ENCODE peak calls at places on chromosome 3, in four cellular contexts. K, U, Q and E are unnamed samples.

GRCh38 chr3:136266468-136266867 is 16.3 kb downstream of the PCCB start:
- DNase-seq in K (no peak), U (no peak), Q (peak; percentile 48), E (peak; percentile 90)

GRCh38 chr3:170044795-170045244 is 7.0 kb downstream of the GPR160 start:
- DNase-seq in K (no peak), U (no peak), Q (no peak), E (no peak)

GRCh38 chr3:54967586-54968244 is 39.9 kb upstream of the LRTM1 start:
- DNase-seq in K (no peak), U (no peak), Q (no peak), E (peak; percentile 64)

GRCh38 chr3:18211116-18211515 is 214.0 kb downstream of the SATB1 start:
- DNase-seq in K (no peak), U (no peak), Q (no peak), E (no peak)

GRCh38 chr3:4043867-4044575 is 244.8 kb downstream of the LRRN1 start:
- DNase-seq in K (no peak), U (no peak), Q (no peak), E (peak; percentile 42)

GRCh38 chr3:152374260-152374990 is 105.7 kb downstream of the MBNL1 start:
- DNase-seq in K (no peak), U (no peak), Q (no peak), E (no peak)

GRCh38 chr3:104273046-104273649 is 1093.6 kb upstream of the ALCAM start:
- DNase-seq in K (no peak), U (no peak), Q (peak; percentile 17), E (peak; percentile 44)

GRCh38 chr3:147655236-147655635 is 246.1 kb downstream of the ZIC1 start:
- DNase-seq in K (no peak), U (no peak), Q (peak; percentile 9), E (no peak)

GRCh38 chr3:14285526-14285925 is 106.9 kb downstream of the LSM3 start:
- DNase-seq in K (no peak), U (no peak), Q (no peak), E (no peak)

GRCh38 chr3:189490337-189490736 is 140.9 kb upstream of the TP63 start:
- DNase-seq in K (no peak), U (no peak), Q (peak; percentile 37), E (peak; percentile 68)

GRCh38 chr3:136171097-136171542 is 25.0 kb downstream of the MSL2 start:
- DNase-seq in K (no peak), U (no peak), Q (peak; percentile 82), E (peak; percentile 88)

GRCh38 chr3:97686258-97686657 is 78.3 kb upstream of the ARL6 start:
- DNase-seq in K (no peak), U (no peak), Q (no peak), E (no peak)

GRCh38 chr3:49171775-49172500 is 540 bp downstream of the KLHDC8B start:
- DNase-seq in K (no peak), U (no peak), Q (no peak), E (no peak)

GRCh38 chr3:150443331-150443741 is 35.2 kb downstream of the TSC22D2 start:
- DNase-seq in K (no peak), U (no peak), Q (peak; percentile 32), E (peak; percentile 27)

GRCh38 chr3:50381315-50381714 is 22.0 kb upstream of the TMEM115 start:
- DNase-seq in K (no peak), U (no peak), Q (no peak), E (peak; percentile 52)

GRCh38 chr3:105394177-105394576 is 27.5 kb downstream of the ALCAM start:
- DNase-seq in K (no peak), U (no peak), Q (no peak), E (peak; percentile 93)

GRCh38 chr3:5002174-5002870 is 23.1 kb downstream of the BHLHE40 start:
- DNase-seq in K (no peak), U (no peak), Q (no peak), E (peak; percentile 41)

GRCh38 chr3:121514496-121514895 is 31.3 kb downstream of the POLQ start:
- DNase-seq in K (no peak), U (no peak), Q (no peak), E (no peak)

GRCh38 chr3:46898321-46899150 is 21.0 kb downstream of the PTH1R start:
- DNase-seq in K (peak; percentile 15), U (no peak), Q (no peak), E (no peak)

GRCh38 chr3:40317061-40317676 is 7.7 kb downstream of the EIF1B start:
- DNase-seq in K (no peak), U (no peak), Q (peak; percentile 29), E (peak; percentile 62)

GRCh38 chr3:71581981-71582611 is 1.4 kb downstream of the FOXP1 start:
- DNase-seq in K (peak; percentile 62), U (peak; percentile 22), Q (peak; percentile 45), E (no peak)

GRCh38 chr3:42081814-42082473 is 9.2 kb upstream of the TRAK1 start:
- DNase-seq in K (no peak), U (no peak), Q (no peak), E (no peak)

GRCh38 chr3:189316296-189317019 is 144.7 kb downstream of the TPRG1 start:
- DNase-seq in K (no peak), U (no peak), Q (peak; percentile 71), E (peak; percentile 92)

GRCh38 chr3:160574636-160575035 is 9.3 kb upstream of the KPNA4 start:
- DNase-seq in K (no peak), U (no peak), Q (no peak), E (no peak)

GRCh38 chr3:47420511-47421484 is 40.0 kb downstream of the PTPN23 start:
- DNase-seq in K (peak; percentile 85), U (peak; percentile 87), Q (peak; percentile 77), E (peak; percentile 75)

GRCh38 chr3:35426581-35426980 is 212.7 kb upstream of the ARPP21 start:
- DNase-seq in K (no peak), U (no peak), Q (no peak), E (no peak)

GRCh38 chr3:169812844-169813677 is at the start of the genes LRRC34 and LRRIQ4:
- DNase-seq in K (peak; percentile 80), U (peak; percentile 54), Q (no peak), E (peak; percentile 25)

GRCh38 chr3:45124956-45125355 is 21.2 kb downstream of the CDCP1 start:
- DNase-seq in K (no peak), U (no peak), Q (no peak), E (no peak)

GRCh38 chr3:76570436-76571057 is 469.4 kb upstream of the ROBO2 start:
- DNase-seq in K (no peak), U (no peak), Q (no peak), E (peak; percentile 26)

GRCh38 chr3:194292331-194292730 is 58.8 kb downstream of the CPN2 start:
- DNase-seq in K (no peak), U (no peak), Q (no peak), E (no peak)
- TF ChIP-seq CTCF in K (no peak), U (no peak), Q (no peak), E (no peak)

GRCh38 chr3:134931045-134931775 is 136.2 kb downstream of the EPHB1 start:
- DNase-seq in K (no peak), U (no peak), Q (no peak), E (no peak)

GRCh38 chr3:134927596-134927995 is 132.5 kb downstream of the EPHB1 start:
- DNase-seq in K (no peak), U (no peak), Q (no peak), E (no peak)

GRCh38 chr3:134928819-134929218 is 133.8 kb downstream of the EPHB1 start:
- DNase-seq in K (no peak), U (no peak), Q (no peak), E (no peak)

GRCh38 chr3:134929976-134930375 is 134.9 kb downstream of the EPHB1 start:
- DNase-seq in K (no peak), U (no peak), Q (no peak), E (no peak)

DNA sequence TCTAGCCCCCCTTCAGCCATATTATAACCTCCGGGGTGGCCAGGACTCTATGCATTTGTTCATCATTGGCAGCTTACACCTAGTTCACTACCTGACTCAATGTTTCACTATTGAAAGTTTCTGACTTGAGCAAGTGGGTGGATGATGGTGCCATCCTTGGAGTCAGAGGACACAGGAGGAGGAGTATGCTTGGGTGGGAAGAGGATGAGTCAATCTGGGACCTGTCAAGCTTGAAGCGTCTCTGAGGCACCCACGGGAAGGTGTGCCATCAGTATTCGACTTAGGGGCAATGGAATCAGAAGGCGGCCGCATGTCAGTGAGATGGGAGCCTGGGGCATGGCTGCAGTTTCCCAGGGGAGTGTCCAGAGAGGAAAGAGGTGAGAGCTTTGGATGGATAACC is 133.3 kb downstream of the EPHB1 start:
- DNase-seq in K (no peak), U (no peak), Q (no peak), E (no peak)
- H3K27me3 ChIP-seq in K (no peaks in the 10 kb centered on the region), U (no peaks in the 10 kb centered on the region), Q (no peaks in the 10 kb centered on the region), E (no peaks in the 10 kb centered on the region)

GRCh38 chr3:127461286-127461685 is 129.2 kb downstream of the TPRA1 start:
- DNase-seq in K (no peak), U (no peak), Q (no peak), E (no peak)

GRCh38 chr3:127467386-127467785 is 123.1 kb downstream of the TPRA1 start:
- DNase-seq in K (no peak), U (peak; percentile 33), Q (no peak), E (no peak)

GRCh38 chr3:127462111-127462655 is 128.3 kb downstream of the TPRA1 start:
- DNase-seq in K (no peak), U (no peak), Q (no peak), E (no peak)

GRCh38 chr3:127459891-127460290 is 130.6 kb downstream of the TPRA1 start:
- DNase-seq in K (no peak), U (no peak), Q (no peak), E (no peak)

DNA sequence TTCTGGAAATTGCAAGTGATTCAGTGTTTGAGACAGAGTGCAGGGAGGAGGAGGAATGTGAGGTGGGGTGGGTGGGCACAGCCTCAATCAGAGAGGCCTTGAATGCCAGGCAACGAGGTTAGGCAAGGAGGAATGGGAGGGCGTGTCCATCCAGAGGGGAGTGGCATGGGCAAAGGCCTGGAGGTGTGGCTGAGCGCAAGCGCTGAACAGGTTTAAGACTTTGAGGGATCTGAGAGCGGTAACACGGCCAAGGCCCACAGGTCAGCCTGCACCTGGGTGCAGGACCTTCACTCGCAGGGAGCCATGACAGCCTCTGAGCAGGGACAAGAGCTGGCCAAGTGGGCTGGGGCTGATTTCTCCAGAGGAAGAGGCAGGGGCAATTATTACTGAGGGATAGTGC is 125.9 kb downstream of the TPRA1 start:
- DNase-seq in K (no peak), U (no peak), Q (no peak), E (no peak)
- TF ChIP-seq CTCF in K (no peak), U (no peak), Q (no peak), E (no peak)

DNA sequence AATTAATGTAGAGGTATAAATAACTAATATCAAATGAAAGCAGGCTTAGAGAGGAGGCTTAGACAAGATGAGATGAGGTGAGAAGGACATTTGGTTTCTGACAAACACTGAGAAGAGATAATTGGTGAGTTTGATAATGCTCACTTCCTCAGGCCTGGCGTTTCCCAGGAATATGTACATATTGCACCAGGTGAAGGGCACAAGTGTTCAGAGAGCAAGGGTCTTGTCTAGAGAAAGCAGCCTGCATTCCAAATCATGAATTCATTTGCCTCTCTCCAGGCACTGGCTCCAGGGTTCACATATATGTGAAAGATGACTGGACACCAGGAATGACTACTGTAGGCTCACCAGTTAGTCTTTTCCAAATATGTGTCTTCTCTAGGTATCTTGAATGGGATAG is 48.0 kb upstream of the LPP start:
- DNase-seq in K (no peak), U (no peak), Q (no peak), E (no peak)
- H3K27me3 ChIP-seq in K (peaks cover 7% of the 10 kb centered on the region), U (no peaks in the 10 kb centered on the region), Q (peaks cover 4% of the 10 kb centered on the region), E (peaks cover 1% of the 10 kb centered on the region)

GRCh38 chr3:10772230-10773161 is 43.5 kb upstream of the SLC6A11 start:
- DNase-seq in K (no peak), U (no peak), Q (peak; percentile 81), E (peak; percentile 70)
- TF ChIP-seq CTCF in K (no peak), U (peak; percentile 6), Q (peak; percentile 75), E (peak; percentile 58)